ENCODE peak calls at places on chromosomes 13 and 19, in seven cellular contexts. W is HepG2; C is stimulated activated effector memory CD8-positive, alpha-beta T cell treated with anti-CD3 and anti-CD28 coated beads, Interleukin-12 subunit alpha, Interleukin-12 subunit beta, amount 100 ng/mL, for 72 hours; T is CD8-positive, alpha-beta memory T cell; A is amniotic epithelial cell; L is fibroblast of mammary gland; Y is stimulated activated CD4-positive, alpha-beta T cell treated with anti-CD3 and anti-CD28 coated beads, TNF-alpha, amount 100 ng/mL, for 24 hours. B is an unnamed sample.

GRCh38 chr19:6103894-6104293 is 6.4 kb downstream of the RFX2 start:
- DNase-seq in W (no peak), C (no peak), T (no peak), A (no peak), L (no peak), Y (no peak), B (no peak)

GRCh38 chr19:16462757-16463250 is 9.0 kb downstream of the EPS15L1 start:
- DNase-seq in W (no peak), C (peak), T (no peak), A (peak), L (peak), Y (no peak), B (no peak)

GRCh38 chr13:29956771-29957170 is 106.4 kb upstream of the UBL3 start:
- DNase-seq in W (no peak), C (no peak), T (no peak), A (no peak), L (no peak), Y (no peak), B (no peak)

GRCh38 chr13:79628463-79628862 is 147.5 kb downstream of the NDFIP2 start:
- DNase-seq in W (no peak), C (no peak), T (no peak), A (peak), L (no peak), Y (no peak), B (no peak)

GRCh38 chr13:72149701-72150100 is 282.7 kb upstream of the DACH1 start:
- DNase-seq in W (no peak), C (no peak), T (no peak), A (no peak), L (no peak), Y (no peak), B (no peak)

GRCh38 chr13:51152713-51153112 is 41.6 kb upstream of the C13orf42 start:
- DNase-seq in W (no peak), C (no peak), T (no peak), A (peak), L (peak), Y (no peak), B (no peak)

GRCh38 chr13:110873639-110874507 is 41.0 kb downstream of the ANKRD10 start:
- DNase-seq in W (no peak), C (no peak), T (no peak), A (no peak), L (no peak), Y (no peak), B (no peak)

GRCh38 chr13:64912141-64912540 is 2318.0 kb downstream of the PCDH9 start:
- DNase-seq in W (no peak), C (no peak), T (no peak), A (peak), L (peak), Y (no peak), B (no peak)

GRCh38 chr13:30923423-30923822 is 9.0 kb upstream of the TEX26 start:
- DNase-seq in W (no peak), C (no peak), T (no peak), A (peak), L (no peak), Y (no peak), B (no peak)

GRCh38 chr13:113917523-113918371 is 53.9 kb upstream of the GAS6 start:
- DNase-seq in W (no peak), C (peak), T (no peak), A (no peak), L (no peak), Y (no peak), B (peak)

B was measured in vagina.